ENCODE peak calls at places on chromosomes 16 and 17, in nine cellular contexts. Y is A549, O is stomach, N is SK-N-SH, F is sigmoid colon, G is GM12878, W is suprapubic skin, I is tibial nerve, J is ovary. Z is an unnamed sample.

GRCh38 chr17:35129154-35129972 is 7.9 kb downstream of the FNDC8 start:
- DNase-seq in J (no peak), O (no peak), G (no peak), F (no peak), Y (no peak), N (no peak), I (no peak), W (no peak), Z (no peak)

GRCh38 chr17:15981646-15982580 is 17.6 kb downstream of the ZSWIM7 start:
- DNase-seq in I (no peak), W (no peak), Y (peak), N (no peak), O (no peak), G (no peak), F (no peak), J (no peak), Z (no peak)

GRCh38 chr17:81870155-81870977 is 771 bp downstream of the ARHGDIA start:
- DNase-seq in J (no peak), W (peak), N (peak), I (no peak), Y (peak), F (peak), O (peak), G (no peak), Z (peak)

GRCh38 chr17:82283208-82283749 is 9.8 kb upstream of the CSNK1D start:
- DNase-seq in N (peak), O (no peak), W (no peak), Y (peak), I (no peak), G (no peak), J (no peak), F (no peak), Z (no peak)

GRCh38 chr16:46883353-46883689 is 841 bp upstream of the GPT2 start:
- DNase-seq in F (no peak), I (no peak), W (no peak), J (no peak), G (no peak), N (no peak), O (no peak), Y (no peak), Z (peak)

GRCh38 chr17:69524854-69525253 is 110.4 kb downstream of the MAP2K6 start:
- DNase-seq in G (no peak), W (no peak), J (no peak), Y (peak), N (no peak), O (no peak), F (no peak), I (no peak), Z (no peak)

GRCh38 chr17:47823519-47823918 is 1.9 kb upstream of the OSBPL7 start:
- DNase-seq in I (no peak), G (no peak), O (no peak), F (no peak), J (no peak), W (no peak), N (no peak), Y (no peak), Z (no peak)

GRCh38 chr16:84941916-84942315 is 69.4 kb downstream of the ZDHHC7 start:
- DNase-seq in I (no peak), F (no peak), N (no peak), W (peak), Y (no peak), J (no peak), G (no peak), O (no peak), Z (no peak)

GRCh38 chr16:31215287-31216115 is 1.4 kb downstream of the PYDC1 start:
- DNase-seq in I (no peak), J (no peak), W (no peak), G (no peak), O (peak), N (peak), Y (peak), F (no peak), Z (peak)

GRCh38 chr17:27199948-27200347 is 94.0 kb upstream of the WSB1 start:
- DNase-seq in J (no peak), O (no peak), W (no peak), Y (no peak), N (no peak), I (no peak), F (no peak), G (no peak), Z (no peak)

GRCh38 chr16:57533618-57534336 is 2.6 kb downstream of the CCDC102A start:
- DNase-seq in W (peak), I (no peak), O (peak), J (peak), G (no peak), N (peak), F (peak), Y (no peak), Z (no peak)

GRCh38 chr17:29048440-29049360 is 5.8 kb downstream of the PIPOX start:
- DNase-seq in Y (no peak), J (no peak), I (no peak), N (peak), O (no peak), W (no peak), F (no peak), G (no peak), Z (no peak)

GRCh38 chr17:82638183-82638773 is 10.0 kb downstream of the WDR45B start:
- DNase-seq in J (no peak), N (no peak), I (no peak), Y (no peak), O (no peak), G (no peak), W (no peak), F (no peak), Z (no peak)

GRCh38 chr17:1060991-1061390 is 64.1 kb downstream of the TIMM22 start:
- DNase-seq in I (no peak), N (no peak), G (no peak), Y (peak), O (peak), F (peak), J (no peak), W (peak), Z (peak)

GRCh38 chr16:26454102-26454501 is 612.6 kb upstream of the C16orf82 start:
- DNase-seq in J (no peak), I (no peak), N (no peak), Y (no peak), G (no peak), W (no peak), F (no peak), O (no peak), Z (no peak)

GRCh38 chr17:29565643-29566472 is 979 bp downstream of the ABHD15 start:
- DNase-seq in O (peak), Y (peak), F (peak), W (peak), N (peak), J (no peak), I (peak), G (no peak), Z (peak)

GRCh38 chr17:34582185-34582900 is 3.0 kb downstream of the TMEM132E start:
- DNase-seq in N (peak), F (no peak), J (no peak), W (no peak), O (no peak), G (no peak), I (no peak), Y (no peak), Z (no peak)

GRCh38 chr17:76997981-76998531 is 129.9 kb downstream of the MGAT5B start:
- DNase-seq in G (peak), W (no peak), F (no peak), Y (no peak), O (no peak), N (peak), I (no peak), J (no peak), Z (peak)

GRCh38 chr17:83073389-83074063 is 5.9 kb upstream of the METRNL start:
- DNase-seq in N (no peak), W (no peak), Y (no peak), I (no peak), O (peak), G (no peak), F (no peak), J (peak), Z (peak)

GRCh38 chr17:43356999-43357398 is 41.8 kb upstream of the ARL4D start:
- DNase-seq in Y (peak), G (no peak), N (no peak), O (no peak), J (no peak), I (no peak), W (no peak), F (no peak), Z (no peak)

GRCh38 chr17:77325826-77326581 is 185.2 kb downstream of the SEC14L1 start:
- DNase-seq in I (peak), N (no peak), J (no peak), O (peak), F (peak), W (peak), Y (no peak), G (no peak), Z (peak)

GRCh38 chr17:1908699-1909309 is 79.0 kb downstream of the RPA1 start:
- DNase-seq in Y (peak), G (no peak), F (peak), I (peak), O (peak), N (peak), J (peak), W (no peak), Z (peak)

GRCh38 chr16:72997141-72997542 is 50.8 kb downstream of the ZFHX3 start:
- DNase-seq in O (peak), W (peak), G (no peak), F (no peak), Y (no peak), J (no peak), I (no peak), N (no peak), Z (no peak)

GRCh38 chr16:57224651-57225335 is 20.3 kb upstream of the ARL2BP start:
- DNase-seq in Y (no peak), I (no peak), J (no peak), F (no peak), W (no peak), N (no peak), G (no peak), O (no peak), Z (no peak)

GRCh38 chr17:34850964-34851363 is 110.3 kb downstream of the CCT6B start:
- DNase-seq in G (no peak), W (no peak), N (no peak), I (no peak), Y (no peak), F (no peak), J (no peak), O (no peak), Z (no peak)

GRCh38 chr17:4386406-4386805 is 19.9 kb upstream of the UBE2G1 start:
- DNase-seq in G (no peak), Y (no peak), F (no peak), N (no peak), O (no peak), J (no peak), W (no peak), I (no peak), Z (no peak)

GRCh38 chr17:41537990-41538389 is 9.9 kb upstream of the KRT19 start:
- DNase-seq in N (no peak), G (no peak), O (no peak), F (no peak), Y (no peak), J (no peak), I (no peak), W (peak), Z (no peak)

GRCh38 chr17:81305051-81305630 is 10.0 kb upstream of the SLC38A10 start:
- DNase-seq in N (no peak), I (no peak), W (no peak), Y (no peak), O (no peak), F (no peak), G (no peak), J (no peak), Z (no peak)

GRCh38 chr17:34763727-34764665 is 184.6 kb downstream of the TMEM132E start:
- DNase-seq in J (no peak), Y (no peak), W (peak), G (no peak), I (no peak), N (no peak), O (no peak), F (peak), Z (no peak)

GRCh38 chr17:62093188-62094155 is 28.4 kb upstream of the MED13 start:
- DNase-seq in G (peak), O (no peak), F (no peak), Y (peak), N (peak), I (no peak), W (no peak), J (no peak), Z (no peak)

GRCh38 chr17:14886200-14886739 is 378.9 kb downstream of the PMP22 start:
- DNase-seq in Y (peak), F (no peak), J (no peak), W (no peak), N (no peak), I (no peak), O (no peak), G (no peak), Z (no peak)

GRCh38 chr17:1872976-1873375 is 43.2 kb downstream of the RPA1 start:
- DNase-seq in N (no peak), F (no peak), G (no peak), O (no peak), I (no peak), J (no peak), W (no peak), Y (no peak), Z (no peak)

GRCh38 chr16:71767060-71767900 is 41.4 kb downstream of the AP1G1 start:
- DNase-seq in J (no peak), N (no peak), W (no peak), G (no peak), Y (no peak), I (no peak), O (no peak), F (no peak), Z (no peak)

GRCh38 chr17:4950075-4950756 is 703 bp upstream of the ENO3 start:
- DNase-seq in W (peak), F (peak), I (peak), N (peak), J (peak), O (peak), G (no peak), Y (peak), Z (peak)

GRCh38 chr17:56690441-56691291 is 97.2 kb downstream of the NOG start:
- DNase-seq in G (no peak), N (no peak), I (no peak), F (no peak), O (no peak), W (peak), J (no peak), Y (no peak), Z (no peak)

GRCh38 chr17:4892499-4893221 is 6.7 kb upstream of the C17orf107 start:
- DNase-seq in F (no peak), W (no peak), N (no peak), J (no peak), Y (no peak), O (no peak), G (no peak), I (no peak), Z (no peak)

GRCh38 chr17:37481001-37481665 is 8.6 kb upstream of the DUSP14 start:
- DNase-seq in O (no peak), G (no peak), Y (no peak), I (no peak), J (no peak), F (no peak), N (no peak), W (no peak), Z (no peak)

GRCh38 chr17:28745777-28746473 is 2.1 kb downstream of the TRAF4 start:
- DNase-seq in F (no peak), O (peak), J (peak), Y (peak), W (no peak), G (no peak), I (no peak), N (no peak), Z (peak)

GRCh38 chr16:31476305-31477219 is 4.6 kb downstream of the TGFB1I1 start:
- DNase-seq in Y (no peak), O (peak), W (peak), J (no peak), N (peak), I (peak), F (peak), G (no peak), Z (peak)

GRCh38 chr16:49620868-49621239 is 235.1 kb downstream of the ZNF423 start:
- DNase-seq in F (no peak), I (no peak), N (peak), G (no peak), W (no peak), J (peak), Y (no peak), O (no peak), Z (no peak)

GRCh38 chr16:67528222-67528869 is at the start of gene RIPOR1:
- DNase-seq in J (peak), W (peak), Y (peak), O (peak), F (peak), I (no peak), N (peak), G (no peak), Z (peak)

GRCh38 chr16:67529639-67530012 is 997 bp downstream of the RIPOR1 start:
- DNase-seq in I (no peak), W (no peak), N (peak), J (no peak), O (no peak), G (no peak), Y (no peak), F (no peak), Z (no peak)

GRCh38 chr16:67531247-67531646 is 2.6 kb downstream of the RIPOR1 start:
- DNase-seq in Y (no peak), W (no peak), G (no peak), O (no peak), J (no peak), F (no peak), N (no peak), I (no peak), Z (no peak)

GRCh38 chr16:67528870-67529638 is 425 bp downstream of the RIPOR1 start:
- DNase-seq in W (peak), G (no peak), J (peak), I (no peak), F (no peak), N (peak), Y (peak), O (no peak), Z (peak)

GRCh38 chr16:67530013-67530939 is 1.6 kb downstream of the RIPOR1 start:
- DNase-seq in I (peak), N (peak), W (peak), F (peak), O (peak), J (peak), G (no peak), Y (no peak), Z (peak)
- TF ChIP-seq EP300 in I (no peak), N (no peak), W (no peak), F (no peak), O (no peak), J (no peak), G (no peak), Y (no peak), Z (no peak)

GRCh38 chr17:51144266-51145022 is 8.9 kb upstream of the NME1 start:
- DNase-seq in W (no peak), G (no peak), N (no peak), J (no peak), F (no peak), Y (no peak), I (no peak), O (no peak), Z (no peak)
- TF ChIP-seq EP300 in W (no peak), G (no peak), N (no peak), J (no peak), F (no peak), Y (no peak), I (no peak), O (no peak), Z (no peak)

DNA sequence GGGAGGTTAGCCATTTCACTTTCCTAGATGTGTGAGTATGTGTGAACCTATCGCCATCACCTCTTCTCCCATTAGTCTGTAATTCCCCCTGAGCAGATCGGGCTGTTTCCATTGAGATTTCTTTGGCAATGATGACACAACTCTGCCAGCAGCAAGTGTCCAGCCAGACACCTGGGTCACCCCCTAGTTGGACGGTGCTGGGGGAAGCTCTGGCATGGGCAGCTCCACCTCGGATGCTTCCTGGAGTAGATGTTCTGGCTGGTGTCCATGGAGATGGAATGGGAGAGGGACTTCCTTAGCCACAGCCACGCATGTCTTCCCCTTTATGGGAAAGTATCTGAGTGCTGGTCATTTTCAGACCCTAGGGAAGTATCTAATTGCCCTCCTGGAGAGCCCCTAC is 247.9 kb upstream of the RPL38 start:
- DNase-seq in O (peak), N (no peak), I (no peak), F (no peak), G (no peak), J (no peak), Y (no peak), W (no peak), Z (no peak)
- TF ChIP-seq EP300 in O (no peak), N (no peak), I (no peak), F (no peak), G (no peak), J (no peak), Y (no peak), W (no peak), Z (no peak)

GRCh38 chr16:9259914-9260608 is 168.6 kb downstream of the HAPSTR1 start:
- DNase-seq in I (no peak), Y (no peak), J (no peak), F (no peak), O (no peak), N (no peak), G (no peak), W (no peak), Z (no peak)

GRCh38 chr16:9260665-9261064 is 169.2 kb downstream of the HAPSTR1 start:
- DNase-seq in W (no peak), I (no peak), G (no peak), J (no peak), Y (no peak), O (peak), F (no peak), N (no peak), Z (peak)

GRCh38 chr16:9256196-9256595 is 164.8 kb downstream of the HAPSTR1 start:
- DNase-seq in W (no peak), F (no peak), N (peak), J (no peak), O (peak), Y (peak), I (no peak), G (no peak), Z (peak)

GRCh38 chr16:9257843-9258242 is 166.4 kb downstream of the HAPSTR1 start:
- DNase-seq in W (no peak), N (no peak), G (no peak), Y (no peak), F (no peak), I (no peak), J (no peak), O (no peak), Z (no peak)

DNA sequence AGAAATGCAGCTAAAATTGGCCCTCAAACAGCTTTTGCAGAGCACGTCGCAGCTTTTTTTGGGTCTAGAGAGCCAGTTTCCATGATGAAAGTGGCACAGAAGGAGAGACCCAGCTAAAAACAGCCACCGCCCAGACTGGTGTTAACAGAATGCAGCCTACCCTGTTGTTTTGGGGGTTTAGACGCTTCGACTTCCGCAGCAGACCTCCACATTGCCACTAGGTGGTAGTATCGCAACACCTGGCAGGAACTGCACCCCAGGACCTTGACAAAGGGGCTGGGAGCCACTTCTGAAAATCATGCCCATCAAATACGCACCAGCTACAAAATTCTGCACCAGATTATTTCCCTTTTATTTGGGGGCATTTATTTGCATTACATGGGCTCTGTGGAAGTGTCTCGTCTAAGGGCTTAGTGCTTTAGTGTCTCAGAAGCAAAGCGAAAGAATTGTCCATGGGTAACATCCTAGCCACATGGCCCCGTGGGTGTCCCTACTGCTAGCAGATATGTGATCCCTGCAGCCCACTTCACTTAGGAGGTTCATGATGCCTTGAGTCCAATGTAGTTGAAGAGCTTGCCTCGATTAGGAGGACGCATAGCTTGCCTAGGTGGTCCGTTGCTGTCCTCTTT is 167.1 kb downstream of the HAPSTR1 start:
- DNase-seq in O (no peak), J (no peak), Y (peak), I (no peak), N (peak), G (no peak), W (no peak), F (no peak), Z (peak)
- TF ChIP-seq EP300 in O (no peak), J (no peak), Y (no peak), I (no peak), N (no peak), G (no peak), W (no peak), F (no peak), Z (no peak)

GRCh38 chr16:4316103-4316731 is 350 bp downstream of the GLIS2 start:
- DNase-seq in W (no peak), Y (no peak), I (no peak), G (no peak), F (peak), J (no peak), O (no peak), N (peak), Z (no peak)
- TF ChIP-seq EP300 in W (no peak), Y (no peak), I (no peak), G (no peak), F (no peak), J (no peak), O (no peak), N (no peak), Z (no peak)

GRCh38 chr17:30821751-30822723 is 2.5 kb downstream of the CRLF3 start:
- DNase-seq in F (no peak), G (no peak), N (no peak), W (no peak), J (no peak), O (no peak), I (no peak), Y (no peak), Z (no peak)
- TF ChIP-seq EP300 in F (no peak), G (peak), N (no peak), W (no peak), J (no peak), O (no peak), I (no peak), Y (no peak), Z (no peak)